ENCODE peak calls at places on chromosomes 16 and 17, in nine cellular contexts. Y, T, W, I, V, F, S, Q and K are unnamed samples.

GRCh38 chr16:84563776-84564420 is 54.0 kb downstream of the COTL1 start:
- DNase-seq in T (no peak), Y (no peak), F (no peak), W (no peak), Q (no peak), I (no peak), S (no peak), V (no peak), K (no peak)

GRCh38 chr17:35129154-35129972 is 7.9 kb downstream of the FNDC8 start:
- DNase-seq in T (no peak), S (no peak), Q (no peak), I (no peak), W (no peak), V (no peak), F (no peak), Y (no peak), K (no peak)

GRCh38 chr17:57819273-57819672 is 30.6 kb downstream of the MRPS23 start:
- DNase-seq in I (no peak), V (no peak), S (no peak), Y (no peak), Q (no peak), F (no peak), W (no peak), T (no peak), K (no peak)

GRCh38 chr17:15999974-16000827 is 577 bp downstream of the TTC19 start:
- DNase-seq in S (peak), T (no peak), V (peak), I (no peak), W (no peak), F (peak), Q (no peak), Y (peak), K (no peak)

GRCh38 chr16:54287018-54287757 is 601 bp upstream of the IRX3 start:
- DNase-seq in V (no peak), T (no peak), W (no peak), F (no peak), S (no peak), Y (no peak), Q (no peak), I (no peak), K (no peak)

GRCh38 chr17:55161935-55162555 is 102.7 kb upstream of the HLF start:
- DNase-seq in Q (no peak), V (no peak), F (peak), S (no peak), T (no peak), I (no peak), W (no peak), Y (no peak), K (no peak)

GRCh38 chr17:57256708-57257112 is 387 bp downstream of the MSI2 start:
- DNase-seq in S (no peak), Y (no peak), I (peak), T (no peak), F (peak), V (no peak), Q (no peak), W (peak), K (no peak)

GRCh38 chr16:31708348-31708747 is 165.3 kb upstream of the ZNF267 start:
- DNase-seq in S (no peak), F (no peak), Q (no peak), I (no peak), T (no peak), V (no peak), W (no peak), Y (no peak), K (no peak)

GRCh38 chr17:19016297-19016696 is 11.7 kb upstream of the FAM83G start:
- DNase-seq in Q (no peak), Y (peak), T (no peak), I (no peak), V (no peak), S (no peak), F (no peak), W (no peak), K (no peak)

GRCh38 chr16:17414421-17414820 is 56.3 kb downstream of the XYLT1 start:
- DNase-seq in T (no peak), W (no peak), S (no peak), V (no peak), I (no peak), Q (no peak), Y (no peak), F (no peak), K (no peak)

GRCh38 chr16:75644240-75645012 is 3.0 kb downstream of the KARS1 start:
- DNase-seq in W (no peak), S (no peak), Y (no peak), F (peak), T (no peak), I (no peak), Q (no peak), V (no peak), K (no peak)

GRCh38 chr17:17666111-17666714 is 15.0 kb upstream of the RAI1 start:
- DNase-seq in T (no peak), W (no peak), F (peak), Y (no peak), Q (no peak), S (no peak), I (no peak), V (no peak), K (no peak)

GRCh38 chr16:66079671-66080070 is 286.8 kb upstream of the CDH5 start:
- DNase-seq in I (no peak), V (no peak), W (no peak), Q (no peak), S (no peak), T (no peak), F (no peak), Y (no peak), K (no peak)

GRCh38 chr17:16215002-16215272 is 397 bp downstream of the NCOR1 start:
- DNase-seq in Q (no peak), Y (peak), V (no peak), I (no peak), W (no peak), S (peak), F (no peak), T (no peak), K (no peak)

GRCh38 chr17:32684087-32684828 is 192.7 kb downstream of the MYO1D start:
- DNase-seq in Y (no peak), T (no peak), Q (no peak), F (peak), W (no peak), V (no peak), I (no peak), S (no peak), K (no peak)

GRCh38 chr16:919658-920631 is 50.8 kb downstream of the LMF1 start:
- DNase-seq in T (no peak), S (peak), Y (peak), Q (no peak), F (no peak), V (no peak), I (no peak), W (no peak), K (no peak)

GRCh38 chr17:31381165-31381668 is 10.3 kb upstream of the RAB11FIP4 start:
- DNase-seq in T (no peak), Q (no peak), S (no peak), Y (no peak), V (no peak), F (no peak), W (no peak), I (no peak), K (no peak)

GRCh38 chr16:67311607-67312449 is 14.7 kb downstream of the KCTD19 start:
- DNase-seq in I (peak), S (peak), T (peak), Y (peak), Q (no peak), V (peak), W (no peak), F (peak), K (no peak)

GRCh38 chr17:2982854-2983636 is 80.4 kb downstream of the OR1D5 start:
- DNase-seq in V (peak), T (peak), S (peak), Q (no peak), W (no peak), Y (peak), I (no peak), F (no peak), K (no peak)

GRCh38 chr16:69396187-69397061 is 10.6 kb upstream of the TERF2 start:
- DNase-seq in S (peak), V (peak), I (peak), Y (no peak), Q (no peak), T (peak), F (peak), W (peak), K (peak)

GRCh38 chr17:74481621-74482020 is 15.2 kb downstream of the CD300A start:
- DNase-seq in I (no peak), T (no peak), Y (no peak), Q (no peak), W (no peak), S (no peak), F (no peak), V (no peak), K (no peak)

GRCh38 chr17:32795339-32795979 is 81.5 kb downstream of the MYO1D start:
- DNase-seq in F (no peak), T (no peak), S (no peak), V (no peak), Y (no peak), I (no peak), Q (no peak), W (no peak), K (no peak)

GRCh38 chr17:38569701-38570512 is 35.8 kb downstream of the SRCIN1 start:
- DNase-seq in W (no peak), T (no peak), V (no peak), Q (no peak), S (no peak), I (no peak), Y (no peak), F (no peak), K (no peak)

GRCh38 chr17:78996781-78997201 is 12.8 kb downstream of the CANT1 start:
- DNase-seq in T (no peak), F (no peak), Q (no peak), Y (no peak), I (no peak), S (peak), V (no peak), W (no peak), K (no peak)

GRCh38 chr17:78997881-78998280 is 11.7 kb downstream of the CANT1 start:
- DNase-seq in V (no peak), T (no peak), I (no peak), F (no peak), S (peak), Y (no peak), Q (no peak), W (no peak), K (no peak)

GRCh38 chr17:78998311-78999055 is 11.1 kb downstream of the CANT1 start:
- DNase-seq in S (peak), V (peak), I (no peak), W (no peak), F (peak), Q (no peak), Y (peak), T (peak), K (no peak)

GRCh38 chr17:78995761-78996451 is 13.7 kb downstream of the CANT1 start:
- DNase-seq in S (peak), W (no peak), Q (no peak), V (no peak), I (no peak), T (no peak), Y (no peak), F (peak), K (no peak)

DNA sequence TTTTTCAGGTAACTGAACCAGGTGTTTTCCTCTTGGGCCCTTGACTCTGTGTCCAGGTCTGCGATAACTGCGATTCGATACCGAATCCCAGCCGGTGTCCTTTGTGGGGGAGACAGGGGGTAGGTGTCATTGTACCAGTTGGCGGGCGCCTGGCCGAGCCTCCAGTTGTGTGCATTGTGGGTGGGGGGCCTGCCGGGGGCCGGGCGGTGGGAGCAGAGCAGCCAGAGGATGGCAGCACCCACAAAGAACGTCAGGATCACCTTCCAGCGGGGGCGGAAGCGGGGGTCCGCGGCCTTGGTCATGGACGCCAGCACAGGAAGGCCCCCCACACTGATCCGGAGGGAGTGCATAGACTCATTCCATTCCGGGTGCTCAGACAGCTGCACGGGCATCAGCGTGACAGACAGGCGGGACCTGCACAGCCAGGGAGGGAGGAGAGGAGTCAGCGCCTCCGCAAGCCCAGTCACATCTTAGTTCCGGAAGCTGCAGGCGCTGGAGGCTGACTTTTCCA is 12.3 kb downstream of the CANT1 start:
- DNase-seq in I (no peak), Y (no peak), S (peak), Q (no peak), F (peak), T (no peak), W (no peak), V (peak), K (no peak)
- H3K27ac ChIP-seq in I (no peak), Y (no peak), S (peak), Q (peak), F (peak), T (no peak), W (no peak), V (no peak), K (no peak)

DNA sequence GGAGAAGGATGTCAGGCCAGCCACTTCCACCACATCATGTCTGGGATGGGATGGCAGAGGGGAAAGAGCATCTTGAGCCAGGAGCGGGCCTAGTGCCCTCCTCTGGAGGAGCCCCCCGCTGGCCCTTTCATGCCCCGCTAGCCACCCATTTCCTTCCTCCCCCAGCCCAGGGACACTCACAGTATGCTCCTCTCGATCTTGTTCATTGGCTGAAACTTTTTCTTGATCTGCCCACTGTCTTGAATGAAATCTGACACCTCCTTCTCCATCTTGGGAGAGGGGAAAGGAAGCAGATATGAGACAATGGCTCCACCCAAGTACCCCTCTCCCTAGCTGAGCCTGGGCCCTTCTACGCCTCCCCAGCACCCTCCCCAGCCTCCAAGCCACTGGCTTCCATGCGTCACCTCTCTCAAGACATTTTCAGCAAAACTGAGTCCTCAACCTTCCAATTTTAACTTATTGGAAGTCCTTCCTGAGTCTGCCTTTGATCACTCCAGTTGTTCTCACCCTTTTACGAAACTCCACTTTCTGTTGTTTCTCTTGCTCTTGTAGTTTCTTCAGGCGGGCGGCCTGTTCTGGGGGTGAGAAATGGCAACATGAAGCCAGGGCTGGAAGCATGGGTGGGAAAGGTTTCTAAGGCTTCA is 7.2 kb downstream of the SPAG7 start:
- DNase-seq in W (no peak), Y (no peak), Q (no peak), T (no peak), I (no peak), S (no peak), F (no peak), V (no peak), K (no peak)
- H3K27ac ChIP-seq in W (no peak), Y (no peak), Q (no peak), T (no peak), I (peak), S (no peak), F (no peak), V (no peak), K (no peak)

GRCh38 chr17:28612936-28613872 is 781 bp downstream of the RSKR start:
- DNase-seq in V (peak), Y (no peak), Q (no peak), F (peak), W (no peak), S (peak), I (peak), T (no peak), K (no peak)
- H3K27ac ChIP-seq in V (no peak), Y (no peak), Q (no peak), F (no peak), W (no peak), S (no peak), I (no peak), T (no peak), K (no peak)

DNA sequence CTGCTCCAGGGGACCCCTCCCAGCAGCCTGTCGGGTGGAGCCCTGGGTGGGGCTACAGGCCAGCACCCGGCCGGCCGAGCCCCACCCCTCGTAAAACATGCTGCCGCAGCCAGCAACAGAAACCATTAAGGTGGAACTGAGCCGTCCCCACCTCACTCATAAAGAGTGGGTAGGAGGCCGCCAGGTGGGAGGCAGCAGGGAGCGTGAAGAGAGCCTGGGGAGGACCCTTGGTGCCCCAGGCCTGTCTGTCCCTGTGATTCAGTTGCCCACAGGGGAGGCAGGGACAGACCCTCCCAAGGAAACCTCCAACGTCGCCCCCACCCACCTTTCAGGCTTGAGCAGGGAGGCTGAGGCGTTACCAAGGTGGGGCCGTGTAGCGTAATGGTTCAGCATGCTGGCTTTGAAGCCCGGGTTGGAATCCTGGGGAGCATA is 8.4 kb downstream of the FOXN1 start:
- DNase-seq in I (peak), Q (no peak), V (no peak), F (no peak), W (no peak), Y (no peak), S (no peak), T (no peak), K (no peak)
- H3K27ac ChIP-seq in I (no peak), Q (no peak), V (no peak), F (no peak), W (no peak), Y (no peak), S (no peak), T (no peak), K (no peak)